ENCODE peak calls at places on chromosomes 1 and 21, in seven cellular contexts. H, O, V, J, S, B and D are unnamed samples.

GRCh38 chr21:33013618-33014017 is 12.1 kb upstream of the OLIG2 start:
- DNase-seq in V (no peak), O (no peak), J (no peak), B (no peak), S (no peak), H (no peak), D (no peak)

GRCh38 chr1:6603424-6603850 is 768 bp upstream of the KLHL21 start:
- DNase-seq in S (peak; percentile 61), J (peak; percentile 64), H (peak; percentile 11), B (peak; percentile 53), V (peak; percentile 68), O (peak; percentile 60), D (no peak)

GRCh38 chr1:63199666-63200065 is 122.7 kb upstream of the FOXD3 start:
- DNase-seq in J (peak; percentile 57), H (no peak), V (no peak), S (no peak), B (no peak), O (no peak), D (no peak)

GRCh38 chr1:185857447-185857846 is 123.3 kb downstream of the HMCN1 start:
- DNase-seq in H (no peak), O (no peak), V (no peak), J (no peak), S (no peak), B (no peak), D (no peak)

GRCh38 chr1:149932474-149932873 is 4.2 kb downstream of the MTMR11 start:
- DNase-seq in B (no peak), V (no peak), H (no peak), S (no peak), J (no peak), O (no peak), D (no peak)

GRCh38 chr1:29805122-29805895 is 569.0 kb downstream of the PTPRU start:
- DNase-seq in H (no peak), B (no peak), O (peak; percentile 8), V (no peak), J (peak; percentile 14), S (no peak), D (no peak)

GRCh38 chr21:45103966-45104520 is 29.7 kb downstream of the ADARB1 start:
- DNase-seq in B (no peak), S (no peak), J (no peak), O (no peak), V (no peak), H (no peak), D (no peak)

GRCh38 chr1:57101171-57101570 is 135.4 kb upstream of the C8B start:
- DNase-seq in J (no peak), V (no peak), H (no peak), S (no peak), B (no peak), O (no peak), D (no peak)

GRCh38 chr1:215594640-215595039 is 27.5 kb downstream of the KCTD3 start:
- DNase-seq in J (no peak), V (no peak), S (no peak), B (no peak), H (no peak), O (no peak), D (no peak)

GRCh38 chr1:201500670-201501120 is 6.2 kb downstream of the CSRP1 start:
- DNase-seq in H (no peak), S (no peak), O (no peak), J (peak; percentile 42), B (peak; percentile 61), V (no peak), D (no peak)

GRCh38 chr1:30722175-30722537 is 1.2 kb downstream of the MATN1 start:
- DNase-seq in H (no peak), B (no peak), V (no peak), J (no peak), O (no peak), S (no peak), D (no peak)

GRCh38 chr1:185279571-185279970 is 37.5 kb downstream of the IVNS1ABP start:
- DNase-seq in J (no peak), O (no peak), H (no peak), V (peak; percentile 54), S (no peak), B (no peak), D (no peak)

GRCh38 chr1:21742578-21742977 is 40.4 kb downstream of the USP48 start:
- DNase-seq in B (no peak), J (no peak), V (no peak), S (no peak), O (no peak), H (no peak), D (no peak)

GRCh38 chr1:26799479-26800133 is 11.9 kb downstream of the PIGV start:
- DNase-seq in S (no peak), V (peak; percentile 71), J (peak; percentile 21), B (peak; percentile 42), O (no peak), H (no peak), D (no peak)

GRCh38 chr1:20095564-20096434 is 23.5 kb downstream of the PLA2G2D start:
- DNase-seq in V (no peak), O (no peak), H (no peak), J (no peak), B (no peak), S (no peak), D (no peak)

DNA sequence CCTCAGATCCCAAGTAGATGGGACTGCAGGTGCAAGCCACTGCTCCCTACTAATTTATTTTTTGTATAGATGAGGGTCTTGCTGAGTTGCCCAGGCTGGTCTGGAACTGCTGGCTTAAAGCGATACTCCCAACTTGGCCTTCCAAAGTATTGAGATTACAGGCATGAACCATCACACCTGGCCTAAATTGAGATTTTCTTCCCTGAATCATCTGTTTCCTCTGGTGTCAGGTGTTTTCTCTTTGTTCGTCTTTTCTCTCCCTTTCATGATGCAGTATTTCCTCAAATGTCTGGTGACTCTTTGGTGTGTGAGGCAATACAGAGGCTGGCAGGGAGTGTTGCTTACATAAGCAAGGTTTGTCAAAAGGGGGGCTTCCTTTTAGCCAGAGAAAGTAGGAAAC is 27.6 kb downstream of the CLDN14 start:
- DNase-seq in S (no peak), B (no peak), H (no peak), J (no peak), O (no peak), V (no peak), D (no peak)
- H3K4me3 ChIP-seq in S (no peak overlapping the region), B (no peak overlapping the region), H (no peak overlapping the region), J (no peak overlapping the region), O (no peak overlapping the region), V (no peak overlapping the region), D (no peak overlapping the region)

GRCh38 chr1:156676820-156677615 is at the start of gene NES:
- DNase-seq in S (no peak), B (peak; percentile 58), J (peak; percentile 91), V (peak; percentile 77), H (no peak), O (no peak), D (no peak)
- H3K4me3 ChIP-seq in S (peak within 1 kb of the TSS; percentile 64), B (peak within 1 kb of the TSS; percentile 57), J (peak within 1 kb of the TSS; percentile 78), V (peak within 1 kb of the TSS; percentile 52), H (peak within 1 kb of the TSS; percentile 55), O (peak within 1 kb of the TSS; percentile 48), D (peak within 1 kb of the TSS; percentile 45)

GRCh38 chr1:153534933-153535663 is 693 bp downstream of the S100A6 start:
- DNase-seq in B (peak; percentile 88), H (no peak), O (peak; percentile 67), V (no peak), S (peak; percentile 85), J (no peak), D (no peak)

GRCh38 chr1:153532769-153533599 is 2.8 kb downstream of the S100A6 start:
- DNase-seq in V (peak; percentile 86), H (peak; percentile 36), O (peak; percentile 80), J (peak; percentile 97), B (peak; percentile 92), S (peak; percentile 92), D (peak; percentile 42)

GRCh38 chr1:153534226-153534932 is 1.4 kb downstream of the S100A6 start:
- DNase-seq in O (no peak), B (peak; percentile 67), H (no peak), V (no peak), J (no peak), S (no peak), D (no peak)

GRCh38 chr1:153532161-153532560 is 3.6 kb downstream of the S100A6 start:
- DNase-seq in B (no peak), J (no peak), O (no peak), S (no peak), H (no peak), V (no peak), D (no peak)

GRCh38 chr1:153533689-153534201 is 2.0 kb downstream of the S100A6 start:
- DNase-seq in S (no peak), H (peak; percentile 63), J (no peak), O (no peak), V (peak; percentile 93), B (peak; percentile 84), D (peak; percentile 81)
- H3K4me3 ChIP-seq in S (peak overlapping the region; percentile 98), H (peak overlapping the region; percentile 63), J (peak overlapping the region; percentile 55), O (peak overlapping the region; percentile 70), V (peak overlapping the region; percentile 90), B (peak overlapping the region; percentile 94), D (peak overlapping the region; percentile 66)

DNA sequence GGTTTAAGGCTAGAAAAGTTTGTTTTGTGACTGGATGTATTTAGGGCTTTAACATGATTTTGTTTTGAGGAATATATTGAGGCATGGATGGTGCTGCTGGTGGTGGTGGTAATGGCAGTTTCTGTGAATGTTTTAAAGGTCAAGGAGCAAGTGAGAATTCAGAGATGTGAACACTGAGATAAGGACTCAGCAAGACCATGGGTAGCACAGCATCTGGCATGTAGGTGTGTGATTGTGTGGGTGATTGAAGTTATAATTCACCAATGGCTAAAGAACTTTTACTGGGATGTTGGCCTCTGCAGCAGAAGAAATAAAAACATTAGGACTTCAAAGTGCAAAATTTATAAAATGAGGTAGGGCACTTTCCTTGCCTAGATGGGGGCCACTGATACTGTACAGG is 65.9 kb downstream of the MACF1 start:
- DNase-seq in O (no peak), S (no peak), J (no peak), B (no peak), V (no peak), H (no peak), D (no peak)
- H3K4me3 ChIP-seq in O (no peak overlapping the region), S (no peak overlapping the region), J (no peak overlapping the region), B (peak overlapping the region; percentile 53), V (peak overlapping the region; percentile 38), H (peak overlapping the region; percentile 28), D (no peak overlapping the region)

DNA sequence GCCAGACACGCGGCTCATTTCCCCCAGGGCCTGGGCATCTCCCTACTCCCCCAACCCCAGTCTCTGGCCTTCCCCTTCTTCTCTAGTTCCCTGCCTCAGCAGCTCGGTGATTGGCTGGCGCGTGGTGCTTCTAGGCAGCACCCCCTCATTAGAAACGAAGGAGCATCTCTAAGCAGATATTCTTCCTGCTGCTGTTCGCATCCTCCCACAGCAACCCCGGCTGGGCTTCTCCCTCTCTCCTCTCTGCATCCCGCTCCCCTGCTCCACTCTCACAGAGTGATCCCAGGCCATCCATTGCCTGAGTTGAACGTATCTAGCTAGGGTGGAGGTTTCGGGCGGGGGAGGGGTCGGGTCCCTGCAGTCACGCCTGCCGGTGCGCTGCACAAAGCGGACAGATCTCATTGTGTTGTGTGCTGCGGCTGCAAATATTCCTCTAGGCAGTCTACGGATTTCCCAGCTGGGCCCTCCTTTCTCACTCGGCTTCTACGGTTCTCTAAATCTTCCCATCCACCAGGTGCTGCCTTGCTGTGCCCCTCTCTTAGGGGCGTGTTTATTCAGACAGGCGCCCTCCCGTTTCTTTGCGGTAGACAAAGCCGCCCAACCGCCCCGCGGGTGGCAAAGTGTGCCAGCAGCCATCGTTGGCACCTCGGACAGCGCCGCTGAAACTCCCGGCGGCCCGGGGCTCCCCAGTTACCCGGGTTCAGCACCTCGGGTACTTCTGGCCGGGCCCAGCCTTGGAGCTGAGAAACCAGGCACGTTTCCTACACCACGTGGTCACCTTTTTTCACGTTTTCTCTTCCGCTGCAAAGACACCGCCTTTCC is 2.2 kb downstream of the CACNA1E start:
- DNase-seq in B (no peak), O (no peak), S (peak; percentile 50), H (no peak), J (peak; percentile 81), V (no peak), D (no peak)
- H3K4me3 ChIP-seq in B (no peak overlapping the region), O (no peak overlapping the region), S (no peak overlapping the region), H (no peak overlapping the region), J (peak overlapping the region; percentile 61), V (no peak overlapping the region), D (no peak overlapping the region)